ENCODE peak calls at places on chromosome 3, in four cellular contexts. W is H54; I is adipocyte; H is stimulated activated CD8-positive, alpha-beta memory T cell treated with anti-CD3 and anti-CD28 coated beads, Interleukin-2, amount 100 ng/mL, for 48 hours. N is an unnamed sample.

GRCh38 chr3:152835311-152836102 is 576 bp downstream of the P2RY1 start:
- DNase-seq in W (no peak), I (peak), H (peak), N (peak)

GRCh38 chr3:89690649-89691048 is 583.2 kb downstream of the EPHA3 start:
- DNase-seq in W (no peak), I (peak), H (no peak), N (no peak)

GRCh38 chr3:39808467-39809180 is 785 bp upstream of the MYRIP start:
- DNase-seq in W (no peak), I (peak), H (no peak), N (no peak)

GRCh38 chr3:139629033-139629432 is 48.7 kb downstream of the NMNAT3 start:
- DNase-seq in W (peak), I (no peak), H (no peak), N (peak)

GRCh38 chr3:197186887-197187588 is 111.4 kb downstream of the DLG1 start:
- DNase-seq in W (no peak), I (peak), H (no peak), N (no peak)

GRCh38 chr3:114863848-114864247 is 283.2 kb downstream of the ZBTB20 start:
- DNase-seq in W (no peak), I (no peak), H (no peak), N (no peak)

GRCh38 chr3:197008436-197009209 is 21.0 kb downstream of the MELTF start:
- DNase-seq in W (no peak), I (no peak), H (no peak), N (no peak)

GRCh38 chr3:98027084-98027445 is 8.1 kb downstream of the GABRR3 start:
- DNase-seq in W (no peak), I (no peak), H (no peak), N (no peak)

GRCh38 chr3:4063916-4064592 is 239.1 kb upstream of the SETMAR start:
- DNase-seq in W (no peak), I (no peak), H (no peak), N (no peak)

GRCh38 chr3:41288785-41289184 is 89.5 kb downstream of the CTNNB1 start:
- DNase-seq in W (no peak), I (no peak), H (no peak), N (no peak)

GRCh38 chr3:43497405-43497804 is 124.4 kb downstream of the ANO10 start:
- DNase-seq in W (no peak), I (no peak), H (no peak), N (no peak)

GRCh38 chr3:151203053-151203420 is at the start of gene GPR171:
- DNase-seq in W (no peak), I (no peak), H (peak), N (peak)

GRCh38 chr3:47008258-47008671 is 28.8 kb downstream of the NBEAL2 start:
- DNase-seq in W (no peak), I (no peak), H (no peak), N (no peak)

GRCh38 chr3:144162042-144162441 is 190.4 kb downstream of the DIPK2A start:
- DNase-seq in W (peak), I (peak), H (no peak), N (no peak)